ENCODE peak calls at places on chromosomes 4 and X, in six cellular contexts. L is skeletal muscle cell, K is fibroblast of mammary gland, F is cardiac fibroblast, A is hepatocyte, E is OCI-LY7. Z is an unnamed sample.

GRCh38 chr4:97104006-97104405 is 1039.3 kb downstream of the STPG2 start:
- DNase-seq in L (no peak), K (no peak), F (peak; percentile 1), A (no peak), E (no peak), Z (no peak)

GRCh38 chr4:153207561-153207960 is 3.3 kb downstream of the TRIM2 start:
- DNase-seq in L (no peak), K (peak; percentile 31), F (peak; percentile 45), A (peak; percentile 67), E (no peak), Z (no peak)

GRCh38 chr4:31370866-31371465 is 650.8 kb downstream of the PCDH7 start:
- DNase-seq in L (no peak), K (peak; percentile 58), F (peak; percentile 61), A (peak; percentile 60), E (peak; percentile 61), Z (peak; percentile 68)

GRCh38 chr4:1711906-1712215 is 258 bp downstream of the SLBP start:
- DNase-seq in L (no peak), K (no peak), F (no peak), A (no peak), E (peak; percentile 56), Z (peak; percentile 20)

GRCh38 chr4:80295841-80296240 is 29.4 kb downstream of the FGF5 start:
- DNase-seq in L (no peak), K (peak; percentile 53), F (no peak), A (no peak), E (no peak), Z (peak; percentile 40)

GRCh38 chr4:48639816-48640215 is 140.3 kb downstream of the FRYL start:
- DNase-seq in L (no peak), K (peak; percentile 45), F (peak; percentile 25), A (no peak), E (no peak), Z (no peak)

GRCh38 chr4:15781427-15782095 is 3.4 kb downstream of the CD38 start:
- DNase-seq in L (no peak), K (peak; percentile 41), F (peak; percentile 31), A (no peak), E (no peak), Z (no peak)

GRCh38 chr4:59936566-59936965 is 1263.6 kb upstream of the ADGRL3 start:
- DNase-seq in L (no peak), K (no peak), F (no peak), A (no peak), E (no peak), Z (no peak)

GRCh38 chrX:105126201-105126600 is 94.3 kb downstream of the TEX13A start:
- DNase-seq in L (no peak), K (peak; percentile 10), F (peak; percentile 0), A (no peak), E (no peak), Z (no peak)

GRCh38 chrX:53049127-53049517 is 533 bp downstream of the GPR173 start:
- DNase-seq in L (no peak), K (no peak), F (no peak), A (no peak), E (no peak), Z (no peak)

GRCh38 chrX:53045002-53045401 is 3.6 kb upstream of the GPR173 start:
- DNase-seq in L (no peak), K (no peak), F (no peak), A (no peak), E (no peak), Z (no peak)

GRCh38 chrX:53047228-53047627 is 1.4 kb upstream of the GPR173 start:
- DNase-seq in L (no peak), K (peak; percentile 9), F (peak; percentile 15), A (no peak), E (peak; percentile 9), Z (peak; percentile 39)

GRCh38 chrX:53050841-53051240 is 2.3 kb downstream of the GPR173 start:
- DNase-seq in L (no peak), K (peak; percentile 49), F (no peak), A (no peak), E (no peak), Z (peak; percentile 40)

GRCh38 chrX:53048169-53049126 is at the start of gene GPR173:
- DNase-seq in L (peak; percentile 50), K (peak; percentile 67), F (peak; percentile 63), A (peak; percentile 52), E (peak; percentile 56), Z (peak; percentile 69)
- H3K4me3 ChIP-seq in L (peak within 1 kb of the TSS; percentile 66), K (peak within 1 kb of the TSS; percentile 63), F (peak within 1 kb of the TSS; percentile 66), A (peak within 1 kb of the TSS; percentile 23), E (peak within 1 kb of the TSS; percentile 81), Z (peak within 1 kb of the TSS; percentile 74)

GRCh38 chrX:43897290-43897689 is 15.0 kb upstream of the MAOB start:
- DNase-seq in L (no peak), K (no peak), F (no peak), A (no peak), E (no peak), Z (no peak)

GRCh38 chrX:43898406-43898805 is 16.2 kb upstream of the MAOB start:
- DNase-seq in L (no peak), K (no peak), F (no peak), A (no peak), E (no peak), Z (no peak)

DNA sequence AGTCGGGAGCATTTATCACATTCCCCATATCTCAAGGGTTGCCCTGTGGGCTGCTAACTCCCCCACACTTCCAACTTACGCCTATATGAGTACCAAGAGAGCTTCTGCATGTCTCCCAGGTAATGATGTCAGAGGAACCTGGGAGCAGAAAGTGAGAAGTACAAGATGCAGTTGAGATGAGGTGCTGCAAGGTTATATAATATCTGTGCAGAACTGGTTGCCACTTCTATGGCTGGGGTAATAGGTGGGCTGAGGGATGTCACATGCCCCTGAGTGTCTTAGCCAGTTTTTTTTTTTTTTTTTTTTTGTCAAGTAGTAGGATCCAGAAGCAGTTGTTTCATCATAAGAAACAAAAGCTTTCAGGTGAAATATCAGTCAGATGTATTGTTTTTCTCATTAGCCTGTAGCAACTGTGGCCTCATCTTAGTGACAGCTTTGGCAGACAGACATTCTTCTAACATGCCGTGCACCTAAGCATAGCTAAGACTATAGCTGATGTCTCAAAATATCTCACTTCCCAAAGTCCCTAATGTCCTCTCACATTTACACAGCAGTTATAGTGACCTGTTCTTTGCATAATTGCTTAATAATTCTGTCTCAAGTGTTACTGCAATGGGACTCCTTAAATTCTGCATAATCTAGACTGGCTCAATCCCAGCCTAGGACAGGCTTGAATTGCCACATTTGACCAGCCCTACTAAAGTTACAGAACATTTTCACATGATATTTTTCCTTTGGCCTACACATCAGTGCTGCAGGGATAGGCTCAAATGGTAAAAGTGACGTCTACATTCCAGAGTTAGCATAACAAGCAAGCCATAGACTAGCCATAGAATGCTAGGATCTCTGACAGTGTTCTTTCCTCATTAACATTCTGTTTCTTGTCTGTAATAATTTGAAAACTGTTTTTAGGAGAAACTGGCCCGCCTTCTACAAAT is 17.9 kb upstream of the MAOB start:
- DNase-seq in L (no peak), K (no peak), F (no peak), A (no peak), E (no peak), Z (no peak)
- H3K4me3 ChIP-seq in L (no peak overlapping the region), K (no peak overlapping the region), F (no peak overlapping the region), A (no peak overlapping the region), E (no peak overlapping the region), Z (no peak overlapping the region)

GRCh38 chr4:139734875-139735380 is 69.3 kb downstream of the MGST2 start:
- DNase-seq in L (peak; percentile 47), K (peak; percentile 48), F (peak; percentile 71), A (peak; percentile 93), E (peak; percentile 20), Z (peak; percentile 62)

GRCh38 chr4:139735381-139736256 is 70.0 kb downstream of the MGST2 start:
- DNase-seq in L (no peak), K (peak; percentile 12), F (peak; percentile 14), A (peak; percentile 58), E (no peak), Z (peak; percentile 7)

GRCh38 chr4:139736257-139736626 is 70.6 kb downstream of the MGST2 start:
- DNase-seq in L (no peak), K (peak; percentile 6), F (peak; percentile 17), A (no peak), E (no peak), Z (no peak)

GRCh38 chr4:139732991-139733555 is 67.5 kb downstream of the MGST2 start:
- DNase-seq in L (no peak), K (no peak), F (no peak), A (no peak), E (no peak), Z (no peak)

GRCh38 chr4:139734201-139734874 is 68.7 kb downstream of the MGST2 start:
- DNase-seq in L (peak; percentile 38), K (peak; percentile 83), F (peak; percentile 77), A (peak; percentile 55), E (no peak), Z (peak; percentile 75)
- H3K4me3 ChIP-seq in L (peak overlapping the region; percentile 46), K (peak overlapping the region; percentile 52), F (peak overlapping the region; percentile 49), A (peak overlapping the region; percentile 0), E (no peak overlapping the region), Z (peak overlapping the region; percentile 65)

GRCh38 chr4:55028196-55028595 is 97.2 kb downstream of the KDR start:
- DNase-seq in L (no peak), K (no peak), F (no peak), A (no peak), E (no peak), Z (no peak)
- H3K4me3 ChIP-seq in L (no peak overlapping the region), K (no peak overlapping the region), F (no peak overlapping the region), A (no peak overlapping the region), E (no peak overlapping the region), Z (no peak overlapping the region)

GRCh38 chr4:13793020-13793710 is 165.6 kb upstream of the BOD1L1 start:
- DNase-seq in L (no peak), K (no peak), F (no peak), A (no peak), E (no peak), Z (peak; percentile 29)
- H3K4me3 ChIP-seq in L (no peak overlapping the region), K (no peak overlapping the region), F (no peak overlapping the region), A (no peak overlapping the region), E (no peak overlapping the region), Z (no peak overlapping the region)

GRCh38 chr4:4288098-4288497 is 1.9 kb downstream of the LYAR start:
- DNase-seq in L (no peak), K (no peak), F (no peak), A (no peak), E (no peak), Z (no peak)
- H3K4me3 ChIP-seq in L (no peak overlapping the region), K (no peak overlapping the region), F (no peak overlapping the region), A (no peak overlapping the region), E (no peak overlapping the region), Z (no peak overlapping the region)

GRCh38 chr4:188282620-188283232 is 143.5 kb downstream of the TRIML1 start:
- DNase-seq in L (no peak), K (no peak), F (no peak), A (peak; percentile 38), E (no peak), Z (no peak)
- H3K4me3 ChIP-seq in L (peak overlapping the region; percentile 3), K (no peak overlapping the region), F (peak overlapping the region; percentile 21), A (no peak overlapping the region), E (no peak overlapping the region), Z (no peak overlapping the region)

Z was measured in fibroblast of the aortic adventitia.